ENCODE peak calls at places on chromosomes 11 and 22, in five cellular contexts. H, G, C, J and X are unnamed samples. For H3K4me1, the result is how much of the 10 kb centered on the place peaks cover.

GRCh38 chr22:31876156-31877035 is 67.9 kb upstream of the YWHAH start:
- DNase-seq in H (no peak), G (no peak), C (no peak), J (no peak), X (no peak)

GRCh38 chr11:112173152-112173551 is 2.2 kb upstream of the BCO2 start:
- DNase-seq in H (no peak), G (no peak), C (no peak), J (no peak), X (no peak)

GRCh38 chr11:3796796-3797328 is 492 bp downstream of the NUP98 start:
- DNase-seq in H (no peak), G (no peak), C (no peak), J (no peak), X (no peak)

GRCh38 chr11:79237676-79238075 is 203.2 kb downstream of the TENM4 start:
- DNase-seq in H (peak), G (no peak), C (peak), J (no peak), X (no peak)

GRCh38 chr11:118774032-118774431 is 16.9 kb downstream of the DDX6 start:
- DNase-seq in H (no peak), G (no peak), C (no peak), J (no peak), X (no peak)

GRCh38 chr11:70532728-70533127 is 134.4 kb downstream of the CTTN start:
- DNase-seq in H (no peak), G (no peak), C (peak), J (no peak), X (no peak)

GRCh38 chr11:57300785-57301184 is 24.0 kb downstream of the TNKS1BP1 start:
- DNase-seq in H (no peak), G (no peak), C (peak), J (no peak), X (no peak)

GRCh38 chr22:45448431-45448830 is 34.9 kb downstream of the RIBC2 start:
- DNase-seq in H (peak), G (no peak), C (peak), J (no peak), X (no peak)

GRCh38 chr11:68036717-68037239 is 2.0 kb upstream of the TCIRG1 start:
- DNase-seq in H (no peak), G (peak), C (peak), J (no peak), X (no peak)

GRCh38 chr11:60711316-60711715 is 11.9 kb downstream of the MS4A8 start:
- DNase-seq in H (no peak), G (peak), C (no peak), J (no peak), X (no peak)

GRCh38 chr22:29311468-29312217 is 3.9 kb downstream of the RASL10A start:
- DNase-seq in H (no peak), G (no peak), C (peak), J (no peak), X (no peak)

GRCh38 chr11:63683133-63683991 is 2.1 kb downstream of the RTN3 start:
- DNase-seq in H (peak), G (no peak), C (no peak), J (no peak), X (no peak)

GRCh38 chr11:57425565-57426438 is 1.1 kb downstream of the SLC43A3 start:
- DNase-seq in H (no peak), G (peak), C (peak), J (no peak), X (no peak)

GRCh38 chr22:46370584-46371373 is 35.3 kb downstream of the TRMU start:
- DNase-seq in H (no peak), G (no peak), C (no peak), J (no peak), X (no peak)

GRCh38 chr11:95057959-95058358 is 8.7 kb downstream of the KDM4F start:
- DNase-seq in H (no peak), G (no peak), C (no peak), J (no peak), X (no peak)

GRCh38 chr11:118939948-118940598 is 14.3 kb upstream of the BCL9L start:
- DNase-seq in H (no peak), G (no peak), C (no peak), J (no peak), X (peak)

GRCh38 chr22:46473021-46473779 is 64.2 kb downstream of the CELSR1 start:
- DNase-seq in H (no peak), G (no peak), C (no peak), J (no peak), X (no peak)

GRCh38 chr11:117979481-117980211 is 6.5 kb upstream of the IL10RA start:
- DNase-seq in H (no peak), G (no peak), C (no peak), J (no peak), X (no peak)

GRCh38 chr22:30396871-30397655 is at the start of gene SEC14L2:
- DNase-seq in H (peak), G (peak), C (peak), J (peak), X (peak)

GRCh38 chr11:38667359-38667758 is 2069.3 kb upstream of the RAG2 start:
- DNase-seq in H (no peak), G (no peak), C (no peak), J (no peak), X (no peak)

GRCh38 chr11:61356701-61357100 is 5.0 kb downstream of the CYB561A3 start:
- DNase-seq in H (no peak), G (no peak), C (no peak), J (no peak), X (no peak)

GRCh38 chr11:114250180-114250579 is 46.0 kb upstream of the NNMT start:
- DNase-seq in H (no peak), G (no peak), C (no peak), J (no peak), X (no peak)

GRCh38 chr11:7512525-7513209 is 1.1 kb upstream of the PPFIBP2 start:
- DNase-seq in H (peak), G (peak), C (peak), J (no peak), X (peak)

GRCh38 chr11:113329725-113330124 is 15.3 kb downstream of the TTC12 start:
- DNase-seq in H (no peak), G (no peak), C (no peak), J (no peak), X (no peak)

GRCh38 chr22:46994265-46994664 is 231.8 kb downstream of the TBC1D22A start:
- DNase-seq in H (no peak), G (no peak), C (no peak), J (no peak), X (no peak)

GRCh38 chr11:122853971-122854446 is 15.7 kb downstream of the CRTAM start:
- DNase-seq in H (peak), G (peak), C (no peak), J (peak), X (no peak)

GRCh38 chr22:21948390-21948789 is 4.3 kb downstream of the PPM1F start:
- DNase-seq in H (no peak), G (no peak), C (no peak), J (no peak), X (no peak)

GRCh38 chr11:64334764-64335741 is 5.0 kb upstream of the CCDC88B start:
- DNase-seq in H (peak), G (peak), C (peak), J (no peak), X (no peak)

GRCh38 chr22:32205974-32206773 is 1.3 kb upstream of the RFPL2 start:
- DNase-seq in H (no peak), G (no peak), C (no peak), J (no peak), X (no peak)

GRCh38 chr22:19423906-19424500 is 7.5 kb downstream of the HIRA start:
- DNase-seq in H (no peak), G (no peak), C (no peak), J (no peak), X (no peak)

GRCh38 chr22:45626198-45626651 is 45.4 kb upstream of the ATXN10 start:
- DNase-seq in H (no peak), G (peak), C (no peak), J (no peak), X (no peak)

GRCh38 chr11:57421066-57421465 is 5.9 kb downstream of the SLC43A3 start:
- DNase-seq in H (no peak), G (no peak), C (no peak), J (no peak), X (no peak)

GRCh38 chr11:72828081-72828567 is 13.9 kb downstream of the ATG16L2 start:
- DNase-seq in H (peak), G (peak), C (no peak), J (no peak), X (no peak)

GRCh38 chr22:41380993-41381328 is 781 bp upstream of the TEF start:
- DNase-seq in H (peak), G (peak), C (peak), J (no peak), X (no peak)

GRCh38 chr11:73784080-73784634 is 3.5 kb upstream of the MRPL48 start:
- DNase-seq in H (peak), G (no peak), C (no peak), J (no peak), X (no peak)

GRCh38 chr22:27779650-27780049 is 21.9 kb downstream of the MN1 start:
- DNase-seq in H (no peak), G (no peak), C (no peak), J (no peak), X (no peak)

GRCh38 chr11:69848196-69848595 is 29.0 kb upstream of the FGF3 start:
- DNase-seq in H (peak), G (no peak), C (no peak), J (no peak), X (no peak)

GRCh38 chr11:12831471-12832202 is 157.4 kb downstream of the TEAD1 start:
- DNase-seq in H (no peak), G (no peak), C (no peak), J (no peak), X (no peak)

GRCh38 chr11:66155387-66156073 is 85.5 kb downstream of the PACS1 start:
- DNase-seq in H (no peak), G (no peak), C (no peak), J (no peak), X (no peak)

GRCh38 chr11:66160709-66161108 is 90.6 kb downstream of the PACS1 start:
- DNase-seq in H (no peak), G (no peak), C (no peak), J (no peak), X (no peak)

GRCh38 chr11:66157182-66157864 is 87.3 kb downstream of the PACS1 start:
- DNase-seq in H (no peak), G (no peak), C (no peak), J (no peak), X (no peak)

GRCh38 chr11:66159585-66159984 is 89.5 kb downstream of the PACS1 start:
- DNase-seq in H (no peak), G (no peak), C (no peak), J (no peak), X (no peak)

DNA sequence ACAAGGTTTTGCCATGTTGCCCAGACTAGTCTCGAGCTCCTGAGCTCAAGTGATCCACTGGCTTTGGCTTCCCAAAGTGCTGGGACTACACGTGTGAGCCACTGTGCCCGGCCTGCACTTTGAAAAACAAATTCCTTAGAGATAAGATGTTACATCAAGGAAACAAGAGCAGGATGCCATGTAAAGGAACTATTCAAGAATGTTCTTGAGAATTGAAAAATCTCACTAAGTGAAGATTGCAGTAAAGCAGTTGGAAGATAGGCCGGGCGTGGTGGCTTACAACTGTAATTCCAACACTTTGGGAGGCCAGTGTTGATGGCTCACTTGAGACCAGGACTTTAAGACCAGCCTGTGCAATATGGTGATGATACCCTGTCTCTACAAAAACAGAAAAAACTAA is 88.1 kb downstream of the PACS1 start:
- DNase-seq in H (no peak), G (no peak), C (no peak), J (no peak), X (no peak)
- H3K27ac ChIP-seq in H (no peak), G (no peak), C (no peak), J (no peak), X (no peak)

GRCh38 chr22:49963647-49964026 is 3.1 kb downstream of the PIM3 start:
- DNase-seq in H (no peak), G (peak), C (peak), J (no peak), X (no peak)
- H3K4me1 ChIP-seq in H (under half), G (half or more), C (under half), J (half or more), X (under half)

GRCh38 chr22:43157874-43158546 is 6.7 kb downstream of the TSPO start:
- DNase-seq in H (no peak), G (no peak), C (no peak), J (no peak), X (no peak)

GRCh38 chr22:43158778-43159483 is 7.6 kb downstream of the TSPO start:
- DNase-seq in H (no peak), G (no peak), C (no peak), J (no peak), X (no peak)

GRCh38 chr22:43160497-43161126 is 9.3 kb downstream of the TSPO start:
- DNase-seq in H (no peak), G (no peak), C (no peak), J (no peak), X (no peak)

GRCh38 chr22:43162412-43163150 is 11.2 kb downstream of the TSPO start:
- DNase-seq in H (no peak), G (no peak), C (no peak), J (no peak), X (no peak)

DNA sequence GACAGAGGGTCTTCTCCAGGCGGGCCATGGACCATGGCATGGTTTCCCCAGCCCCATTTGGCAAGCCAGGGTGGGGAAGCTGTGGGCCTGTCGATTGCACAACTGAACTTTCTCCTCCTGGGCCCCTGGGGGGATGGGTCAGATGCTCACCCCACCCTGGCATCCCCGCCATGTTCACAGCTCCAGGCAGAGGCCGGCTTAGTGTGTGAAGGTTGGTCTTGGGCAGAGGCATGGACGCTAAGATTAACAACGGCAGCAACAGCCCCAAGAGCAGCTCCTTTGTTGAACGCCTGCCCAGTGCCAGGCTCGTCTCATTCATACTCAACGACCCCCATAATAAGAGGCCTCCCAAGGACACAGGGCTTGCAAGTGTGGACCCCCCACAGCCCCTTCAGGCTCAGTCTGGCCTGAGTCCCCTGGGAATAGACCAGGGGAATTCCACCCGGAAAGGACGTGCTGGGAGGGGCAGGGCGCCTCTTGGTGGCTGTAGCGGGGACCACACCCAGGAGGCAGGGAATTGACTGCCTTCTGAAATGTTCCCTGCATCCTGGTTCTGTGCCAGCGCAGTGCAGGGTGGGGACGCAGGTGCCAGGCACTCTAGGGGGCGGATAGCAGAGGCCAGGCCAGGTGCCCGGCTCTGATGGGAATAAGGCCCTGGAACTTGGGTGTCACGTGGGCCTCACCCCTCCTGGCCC is 8.3 kb downstream of the TSPO start:
- DNase-seq in H (no peak), G (peak), C (no peak), J (no peak), X (no peak)
- H3K27ac ChIP-seq in H (no peak), G (no peak), C (no peak), J (no peak), X (no peak)

GRCh38 chr11:1836011-1836945 is 1.5 kb downstream of the SYT8 start:
- DNase-seq in H (no peak), G (peak), C (no peak), J (no peak), X (no peak)

GRCh38 chr11:1838426-1839131 is at the start of gene TNNI2:
- DNase-seq in H (no peak), G (no peak), C (no peak), J (no peak), X (no peak)

GRCh38 chr11:1835671-1836010 is 851 bp downstream of the SYT8 start:
- DNase-seq in H (no peak), G (no peak), C (no peak), J (no peak), X (no peak)

GRCh38 chr11:1838077-1838425 is 730 bp upstream of the TNNI2 start:
- DNase-seq in H (no peak), G (no peak), C (no peak), J (no peak), X (no peak)

GRCh38 chr11:1837171-1838076 is 1.4 kb upstream of the TNNI2 start:
- DNase-seq in H (peak), G (peak), C (no peak), J (peak), X (peak)
- H3K4me1 ChIP-seq in H (under half), G (half or more), C (under half), J (under half), X (under half)

DNA sequence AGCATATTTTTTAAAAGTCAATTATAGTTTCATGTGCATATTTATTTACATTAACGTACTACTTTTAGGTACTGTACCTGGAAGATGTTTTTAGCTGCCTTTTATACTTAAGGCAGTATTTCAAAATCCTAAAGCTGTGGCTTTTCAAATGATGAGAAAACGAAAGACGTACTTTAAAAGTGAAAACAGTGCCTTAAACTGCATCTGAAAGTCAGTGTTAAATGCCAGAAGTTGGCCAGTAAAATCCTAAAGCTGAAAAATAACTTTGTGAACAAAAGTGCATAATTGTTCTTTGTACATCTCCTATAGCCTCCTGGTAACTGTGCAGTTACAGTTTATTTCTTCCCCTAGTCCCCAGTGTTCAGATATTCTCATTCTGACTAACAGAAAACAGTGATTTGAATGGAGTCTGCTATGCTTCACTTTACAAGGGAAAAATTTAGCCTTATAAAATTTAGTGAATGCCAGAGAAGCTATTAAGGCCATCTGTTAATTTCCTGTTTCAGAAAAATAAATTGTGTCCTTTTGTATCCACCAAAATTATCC is 6.8 kb downstream of the EED start:
- DNase-seq in H (no peak), G (no peak), C (no peak), J (no peak), X (no peak)
- H3K27ac ChIP-seq in H (peak), G (no peak), C (no peak), J (peak), X (no peak)